ENCODE peak calls at places on chromosomes 1 and 21, in five cellular contexts. One of them, this sample, is unnamed.

GRCh38 chr1:1920608-1921458 is 1.8 kb upstream of the TMEM52 start:
- DNase-seq in upper lobe of right lung: peak; percentile 72
- DNase-seq in right atrium auricular region: no peak
- DNase-seq in CD8-positive, alpha-beta T cell: no peak
- DNase-seq in mammary epithelial cell: no peak
- DNase-seq in this sample: no peak

GRCh38 chr1:213519098-213519497 is 468.1 kb downstream of the RPS6KC1 start:
- DNase-seq in mammary epithelial cell: no peak
- DNase-seq in right atrium auricular region: no peak
- DNase-seq in upper lobe of right lung: no peak
- DNase-seq in CD8-positive, alpha-beta T cell: no peak
- DNase-seq in this sample: no peak

GRCh38 chr1:28566931-28567330 is 14.0 kb downstream of the TRNAU1AP start:
- DNase-seq in right atrium auricular region: no peak
- DNase-seq in mammary epithelial cell: no peak
- DNase-seq in upper lobe of right lung: no peak
- DNase-seq in CD8-positive, alpha-beta T cell: no peak
- DNase-seq in this sample: no peak

GRCh38 chr1:180270767-180271639 is 40.9 kb downstream of the LHX4 start:
- DNase-seq in CD8-positive, alpha-beta T cell: no peak
- DNase-seq in upper lobe of right lung: no peak
- DNase-seq in right atrium auricular region: peak; percentile 51
- DNase-seq in mammary epithelial cell: peak; percentile 10
- DNase-seq in this sample: no peak

GRCh38 chr1:232179896-232180760 is 449.8 kb downstream of the SIPA1L2 start:
- DNase-seq in right atrium auricular region: no peak
- DNase-seq in upper lobe of right lung: no peak
- DNase-seq in CD8-positive, alpha-beta T cell: peak; percentile 32
- DNase-seq in mammary epithelial cell: no peak
- DNase-seq in this sample: no peak

GRCh38 chr1:100631015-100631521 is 88.5 kb upstream of the VCAM1 start:
- DNase-seq in right atrium auricular region: no peak
- DNase-seq in CD8-positive, alpha-beta T cell: no peak
- DNase-seq in upper lobe of right lung: no peak
- DNase-seq in mammary epithelial cell: peak; percentile 90
- DNase-seq in this sample: no peak

GRCh38 chr1:63626222-63626621 is 33.0 kb downstream of the PGM1 start:
- DNase-seq in right atrium auricular region: no peak
- DNase-seq in CD8-positive, alpha-beta T cell: no peak
- DNase-seq in upper lobe of right lung: no peak
- DNase-seq in mammary epithelial cell: no peak
- DNase-seq in this sample: no peak

GRCh38 chr1:221712198-221712684 is 29.6 kb downstream of the DUSP10 start:
- DNase-seq in right atrium auricular region: no peak
- DNase-seq in mammary epithelial cell: peak; percentile 90
- DNase-seq in upper lobe of right lung: no peak
- DNase-seq in CD8-positive, alpha-beta T cell: no peak
- DNase-seq in this sample: no peak

GRCh38 chr1:89706700-89707012 is 73.7 kb downstream of the LRRC8C start:
- DNase-seq in right atrium auricular region: no peak
- DNase-seq in CD8-positive, alpha-beta T cell: no peak
- DNase-seq in mammary epithelial cell: no peak
- DNase-seq in upper lobe of right lung: no peak
- DNase-seq in this sample: no peak

GRCh38 chr1:30919025-30919881 is 10.7 kb upstream of the SDC3 start:
- DNase-seq in CD8-positive, alpha-beta T cell: peak; percentile 15
- DNase-seq in right atrium auricular region: peak; percentile 56
- DNase-seq in mammary epithelial cell: peak; percentile 56
- DNase-seq in upper lobe of right lung: no peak
- DNase-seq in this sample: no peak

GRCh38 chr21:14523234-14523633 is 22.9 kb downstream of the SAMSN1 start:
- DNase-seq in upper lobe of right lung: no peak
- DNase-seq in mammary epithelial cell: no peak
- DNase-seq in right atrium auricular region: no peak
- DNase-seq in CD8-positive, alpha-beta T cell: no peak
- DNase-seq in this sample: no peak

GRCh38 chr1:15848929-15849774 is 1.6 kb downstream of the SPEN start:
- DNase-seq in right atrium auricular region: peak; percentile 90
- DNase-seq in CD8-positive, alpha-beta T cell: peak; percentile 69
- DNase-seq in mammary epithelial cell: peak; percentile 88
- DNase-seq in upper lobe of right lung: peak; percentile 92
- DNase-seq in this sample: no peak

GRCh38 chr1:24051206-24051945 is 60.6 kb downstream of the MYOM3 start:
- DNase-seq in mammary epithelial cell: no peak
- DNase-seq in right atrium auricular region: no peak
- DNase-seq in upper lobe of right lung: no peak
- DNase-seq in CD8-positive, alpha-beta T cell: no peak
- DNase-seq in this sample: no peak

GRCh38 chr1:28796321-28797213 is 15.4 kb upstream of the OPRD1 start:
- DNase-seq in upper lobe of right lung: no peak
- DNase-seq in right atrium auricular region: no peak
- DNase-seq in mammary epithelial cell: no peak
- DNase-seq in CD8-positive, alpha-beta T cell: no peak
- DNase-seq in this sample: no peak

GRCh38 chr21:36709030-36709867 is 10.3 kb downstream of the SIM2 start:
- DNase-seq in upper lobe of right lung: peak; percentile 56
- DNase-seq in CD8-positive, alpha-beta T cell: no peak
- DNase-seq in mammary epithelial cell: no peak
- DNase-seq in right atrium auricular region: no peak
- DNase-seq in this sample: no peak

GRCh38 chr1:27603962-27604578 is at the start of gene AHDC1:
- DNase-seq in upper lobe of right lung: peak; percentile 96
- DNase-seq in mammary epithelial cell: peak; percentile 89
- DNase-seq in right atrium auricular region: peak; percentile 94
- DNase-seq in CD8-positive, alpha-beta T cell: peak; percentile 94
- DNase-seq in this sample: no peak

GRCh38 chr1:80918365-80918764 is 882.4 kb upstream of the ADGRL2 start:
- DNase-seq in CD8-positive, alpha-beta T cell: no peak
- DNase-seq in upper lobe of right lung: no peak
- DNase-seq in mammary epithelial cell: no peak
- DNase-seq in right atrium auricular region: no peak
- DNase-seq in this sample: no peak

GRCh38 chr1:219174672-219175564 is 1.2 kb downstream of the LYPLAL1 start:
- DNase-seq in upper lobe of right lung: no peak
- DNase-seq in right atrium auricular region: no peak
- DNase-seq in mammary epithelial cell: peak; percentile 67
- DNase-seq in CD8-positive, alpha-beta T cell: no peak
- DNase-seq in this sample: no peak

GRCh38 chr1:219179293-219179692 is 5.6 kb downstream of the LYPLAL1 start:
- DNase-seq in mammary epithelial cell: peak; percentile 13
- DNase-seq in right atrium auricular region: no peak
- DNase-seq in upper lobe of right lung: no peak
- DNase-seq in CD8-positive, alpha-beta T cell: no peak
- DNase-seq in this sample: no peak

GRCh38 chr1:219176168-219176567 is 2.5 kb downstream of the LYPLAL1 start:
- DNase-seq in mammary epithelial cell: no peak
- DNase-seq in CD8-positive, alpha-beta T cell: no peak
- DNase-seq in right atrium auricular region: no peak
- DNase-seq in upper lobe of right lung: no peak
- DNase-seq in this sample: no peak

GRCh38 chr1:219177940-219178339 is 4.3 kb downstream of the LYPLAL1 start:
- DNase-seq in upper lobe of right lung: no peak
- DNase-seq in mammary epithelial cell: no peak
- DNase-seq in right atrium auricular region: no peak
- DNase-seq in CD8-positive, alpha-beta T cell: no peak
- DNase-seq in this sample: no peak

DNA sequence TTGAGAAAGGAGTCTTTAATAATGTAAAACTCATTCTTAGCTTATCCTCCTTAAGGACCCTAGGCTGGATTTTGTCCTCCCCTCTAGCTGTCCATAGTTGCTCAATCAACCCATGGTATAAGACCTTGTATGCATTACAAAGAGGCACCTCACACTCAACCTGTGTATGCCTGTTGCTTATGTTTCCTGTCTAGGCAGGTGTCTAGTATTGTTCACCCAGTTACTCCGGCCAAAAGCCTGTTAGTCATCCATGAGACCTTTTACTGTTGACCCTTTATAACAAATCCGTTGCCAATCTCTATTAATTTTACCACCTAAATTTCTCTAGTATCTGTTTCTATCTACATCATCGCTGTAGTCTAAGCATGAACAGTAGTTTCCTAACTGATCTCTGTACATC is 3.7 kb downstream of the LYPLAL1 start:
- DNase-seq in mammary epithelial cell: peak; percentile 88
- DNase-seq in right atrium auricular region: no peak
- DNase-seq in upper lobe of right lung: no peak
- DNase-seq in CD8-positive, alpha-beta T cell: no peak
- DNase-seq in this sample: no peak
- H3K27ac ChIP-seq in mammary epithelial cell: peak overlapping the region; percentile 45
- H3K27ac ChIP-seq in right atrium auricular region: peak overlapping the region; percentile 23
- H3K27ac ChIP-seq in upper lobe of right lung: no peak overlapping the region
- H3K27ac ChIP-seq in CD8-positive, alpha-beta T cell: no peak overlapping the region
- H3K27ac ChIP-seq in this sample: peak overlapping the region; percentile 9

DNA sequence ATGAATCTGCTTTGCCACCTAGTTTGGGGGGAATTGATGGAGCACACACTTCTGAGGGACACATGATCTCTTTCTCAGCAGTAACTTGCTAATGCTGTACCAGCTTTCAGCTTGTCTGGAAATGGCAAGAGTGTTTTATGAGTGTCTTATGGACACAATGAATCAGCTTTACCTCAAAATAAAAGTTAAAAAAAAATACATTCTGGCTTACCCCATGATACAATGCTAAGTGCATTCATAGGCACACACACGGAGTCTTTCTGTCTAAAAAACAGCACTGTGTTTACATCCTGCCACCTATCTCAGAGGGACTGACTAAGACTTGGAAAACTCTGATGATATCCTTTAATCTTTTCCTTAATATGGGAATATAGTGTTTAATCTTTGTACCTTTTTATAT is 455.5 kb upstream of the ADAMTS5 start:
- DNase-seq in right atrium auricular region: no peak
- DNase-seq in upper lobe of right lung: no peak
- DNase-seq in mammary epithelial cell: peak; percentile 32
- DNase-seq in CD8-positive, alpha-beta T cell: no peak
- DNase-seq in this sample: no peak
- H3K27ac ChIP-seq in right atrium auricular region: peak overlapping the region; percentile 63
- H3K27ac ChIP-seq in upper lobe of right lung: peak overlapping the region; percentile 30
- H3K27ac ChIP-seq in mammary epithelial cell: peak overlapping the region; percentile 62
- H3K27ac ChIP-seq in CD8-positive, alpha-beta T cell: no peak overlapping the region
- H3K27ac ChIP-seq in this sample: no peak overlapping the region

GRCh38 chr1:202088216-202088615 is 34.5 kb upstream of the GPR37L1 start:
- DNase-seq in mammary epithelial cell: no peak
- DNase-seq in right atrium auricular region: no peak
- DNase-seq in CD8-positive, alpha-beta T cell: no peak
- DNase-seq in upper lobe of right lung: no peak
- DNase-seq in this sample: no peak

GRCh38 chr1:202090994-202091393 is 31.7 kb upstream of the GPR37L1 start:
- DNase-seq in mammary epithelial cell: no peak
- DNase-seq in right atrium auricular region: no peak
- DNase-seq in upper lobe of right lung: no peak
- DNase-seq in CD8-positive, alpha-beta T cell: no peak
- DNase-seq in this sample: no peak

GRCh38 chr1:202084791-202085681 is 37.7 kb upstream of the GPR37L1 start:
- DNase-seq in upper lobe of right lung: no peak
- DNase-seq in right atrium auricular region: no peak
- DNase-seq in mammary epithelial cell: peak; percentile 45
- DNase-seq in CD8-positive, alpha-beta T cell: no peak
- DNase-seq in this sample: no peak

GRCh38 chr1:202085682-202086373 is 36.9 kb upstream of the GPR37L1 start:
- DNase-seq in right atrium auricular region: no peak
- DNase-seq in mammary epithelial cell: no peak
- DNase-seq in upper lobe of right lung: no peak
- DNase-seq in CD8-positive, alpha-beta T cell: no peak
- DNase-seq in this sample: no peak

GRCh38 chr1:202086579-202087350 is 36.0 kb upstream of the GPR37L1 start:
- DNase-seq in mammary epithelial cell: no peak
- DNase-seq in right atrium auricular region: no peak
- DNase-seq in upper lobe of right lung: no peak
- DNase-seq in CD8-positive, alpha-beta T cell: no peak
- DNase-seq in this sample: no peak
- H3K27ac ChIP-seq in mammary epithelial cell: no peak overlapping the region
- H3K27ac ChIP-seq in right atrium auricular region: no peak overlapping the region
- H3K27ac ChIP-seq in upper lobe of right lung: no peak overlapping the region
- H3K27ac ChIP-seq in CD8-positive, alpha-beta T cell: no peak overlapping the region
- H3K27ac ChIP-seq in this sample: peak overlapping the region; percentile 41

GRCh38 chr1:3377604-3378279 is 76.7 kb upstream of the ARHGEF16 start:
- DNase-seq in mammary epithelial cell: no peak
- DNase-seq in right atrium auricular region: no peak
- DNase-seq in upper lobe of right lung: no peak
- DNase-seq in CD8-positive, alpha-beta T cell: no peak
- DNase-seq in this sample: no peak
- H3K27ac ChIP-seq in mammary epithelial cell: no peak overlapping the region
- H3K27ac ChIP-seq in right atrium auricular region: no peak overlapping the region
- H3K27ac ChIP-seq in upper lobe of right lung: no peak overlapping the region
- H3K27ac ChIP-seq in CD8-positive, alpha-beta T cell: no peak overlapping the region
- H3K27ac ChIP-seq in this sample: no peak overlapping the region

GRCh38 chr1:214862421-214862820 is 220.1 kb upstream of the KCNK2 start:
- DNase-seq in CD8-positive, alpha-beta T cell: no peak
- DNase-seq in right atrium auricular region: no peak
- DNase-seq in upper lobe of right lung: no peak
- DNase-seq in mammary epithelial cell: peak; percentile 17
- DNase-seq in this sample: no peak
- H3K27ac ChIP-seq in CD8-positive, alpha-beta T cell: no peak overlapping the region
- H3K27ac ChIP-seq in right atrium auricular region: no peak overlapping the region
- H3K27ac ChIP-seq in upper lobe of right lung: no peak overlapping the region
- H3K27ac ChIP-seq in mammary epithelial cell: no peak overlapping the region
- H3K27ac ChIP-seq in this sample: no peak overlapping the region

GRCh38 chr1:239539856-239540255 is 153.5 kb downstream of the CHRM3 start:
- DNase-seq in mammary epithelial cell: no peak
- DNase-seq in CD8-positive, alpha-beta T cell: no peak
- DNase-seq in upper lobe of right lung: no peak
- DNase-seq in right atrium auricular region: no peak
- DNase-seq in this sample: no peak

GRCh38 chr1:239547987-239548386 is 161.6 kb downstream of the CHRM3 start:
- DNase-seq in CD8-positive, alpha-beta T cell: no peak
- DNase-seq in mammary epithelial cell: no peak
- DNase-seq in upper lobe of right lung: no peak
- DNase-seq in right atrium auricular region: no peak
- DNase-seq in this sample: no peak

GRCh38 chr1:239538244-239538988 is 152.0 kb downstream of the CHRM3 start:
- DNase-seq in mammary epithelial cell: no peak
- DNase-seq in right atrium auricular region: no peak
- DNase-seq in upper lobe of right lung: no peak
- DNase-seq in CD8-positive, alpha-beta T cell: no peak
- DNase-seq in this sample: no peak

GRCh38 chr1:239545466-239545865 is 159.1 kb downstream of the CHRM3 start:
- DNase-seq in CD8-positive, alpha-beta T cell: no peak
- DNase-seq in mammary epithelial cell: no peak
- DNase-seq in right atrium auricular region: no peak
- DNase-seq in upper lobe of right lung: no peak
- DNase-seq in this sample: no peak

GRCh38 chr1:239543873-239544272 is 157.5 kb downstream of the CHRM3 start:
- DNase-seq in CD8-positive, alpha-beta T cell: no peak
- DNase-seq in mammary epithelial cell: no peak
- DNase-seq in right atrium auricular region: no peak
- DNase-seq in upper lobe of right lung: no peak
- DNase-seq in this sample: no peak
- H3K27ac ChIP-seq in CD8-positive, alpha-beta T cell: no peak overlapping the region
- H3K27ac ChIP-seq in mammary epithelial cell: no peak overlapping the region
- H3K27ac ChIP-seq in right atrium auricular region: no peak overlapping the region
- H3K27ac ChIP-seq in upper lobe of right lung: no peak overlapping the region
- H3K27ac ChIP-seq in this sample: no peak overlapping the region

GRCh38 chr1:109306832-109307362 is at the start of gene MYBPHL:
- DNase-seq in CD8-positive, alpha-beta T cell: no peak
- DNase-seq in mammary epithelial cell: no peak
- DNase-seq in right atrium auricular region: no peak
- DNase-seq in upper lobe of right lung: peak; percentile 75
- DNase-seq in this sample: no peak
- H3K27ac ChIP-seq in CD8-positive, alpha-beta T cell: no peak within 1 kb of the TSS
- H3K27ac ChIP-seq in mammary epithelial cell: no peak within 1 kb of the TSS
- H3K27ac ChIP-seq in right atrium auricular region: peak within 1 kb of the TSS; percentile 94
- H3K27ac ChIP-seq in upper lobe of right lung: peak within 1 kb of the TSS; percentile 65
- H3K27ac ChIP-seq in this sample: no peak within 1 kb of the TSS

This sample was measured in Panc1.